ENCODE peak calls at places on chromosomes 7 and 10, in ten cellular contexts. One of them, this sample, is unnamed. For H3K4me1, the result is how much of the 10 kb centered on the place peaks cover.

GRCh38 chr7:98038731-98039130 is 48.7 kb upstream of the OCM2 start:
- DNase-seq in mammary epithelial cell: no peak
- DNase-seq in SJSA1: no peak
- DNase-seq in iPS DF 6.9: no peak
- DNase-seq in HepG2: no peak
- DNase-seq in aorta: no peak
- DNase-seq in upper lobe of left lung: no peak
- DNase-seq in neuronal stem cell: no peak
- DNase-seq in CD8-positive, alpha-beta T cell: no peak
- DNase-seq in psoas muscle: no peak
- DNase-seq in this sample: no peak

GRCh38 chr7:107304636-107305035 is 135.8 kb downstream of the HBP1 start:
- DNase-seq in mammary epithelial cell: no peak
- DNase-seq in SJSA1: no peak
- DNase-seq in iPS DF 6.9: no peak
- DNase-seq in HepG2: no peak
- DNase-seq in aorta: no peak
- DNase-seq in upper lobe of left lung: no peak
- DNase-seq in neuronal stem cell: no peak
- DNase-seq in CD8-positive, alpha-beta T cell: no peak
- DNase-seq in psoas muscle: no peak
- DNase-seq in this sample: no peak

GRCh38 chr7:56091591-56091990 is 1.2 kb downstream of the PHKG1 start:
- DNase-seq in mammary epithelial cell: no peak
- DNase-seq in SJSA1: no peak
- DNase-seq in iPS DF 6.9: no peak
- DNase-seq in HepG2: no peak
- DNase-seq in aorta: peak
- DNase-seq in upper lobe of left lung: no peak
- DNase-seq in neuronal stem cell: no peak
- DNase-seq in CD8-positive, alpha-beta T cell: no peak
- DNase-seq in psoas muscle: peak
- DNase-seq in this sample: no peak

GRCh38 chr7:98105942-98106544 is 619 bp upstream of the LMTK2 start:
- DNase-seq in mammary epithelial cell: peak
- DNase-seq in SJSA1: no peak
- DNase-seq in iPS DF 6.9: no peak
- DNase-seq in HepG2: peak
- DNase-seq in aorta: no peak
- DNase-seq in upper lobe of left lung: no peak
- DNase-seq in neuronal stem cell: no peak
- DNase-seq in CD8-positive, alpha-beta T cell: no peak
- DNase-seq in psoas muscle: no peak
- DNase-seq in this sample: no peak

GRCh38 chr10:98411768-98412167 is 3.2 kb downstream of the PYROXD2 start:
- DNase-seq in mammary epithelial cell: no peak
- DNase-seq in SJSA1: no peak
- DNase-seq in iPS DF 6.9: no peak
- DNase-seq in HepG2: no peak
- DNase-seq in aorta: no peak
- DNase-seq in upper lobe of left lung: no peak
- DNase-seq in neuronal stem cell: no peak
- DNase-seq in CD8-positive, alpha-beta T cell: no peak
- DNase-seq in psoas muscle: no peak
- DNase-seq in this sample: no peak

GRCh38 chr10:74750848-74751274 is 75.5 kb upstream of the KAT6B start:
- DNase-seq in mammary epithelial cell: no peak
- DNase-seq in SJSA1: no peak
- DNase-seq in iPS DF 6.9: no peak
- DNase-seq in HepG2: no peak
- DNase-seq in aorta: no peak
- DNase-seq in upper lobe of left lung: no peak
- DNase-seq in neuronal stem cell: no peak
- DNase-seq in CD8-positive, alpha-beta T cell: no peak
- DNase-seq in psoas muscle: no peak
- DNase-seq in this sample: no peak

GRCh38 chr7:96599288-96599936 is 110.2 kb downstream of the SEM1 start:
- DNase-seq in mammary epithelial cell: no peak
- DNase-seq in SJSA1: no peak
- DNase-seq in iPS DF 6.9: no peak
- DNase-seq in HepG2: no peak
- DNase-seq in aorta: no peak
- DNase-seq in upper lobe of left lung: no peak
- DNase-seq in neuronal stem cell: no peak
- DNase-seq in CD8-positive, alpha-beta T cell: no peak
- DNase-seq in psoas muscle: no peak
- DNase-seq in this sample: no peak

GRCh38 chr7:76224695-76225094 is 23.0 kb downstream of the SRRM3 start:
- DNase-seq in mammary epithelial cell: no peak
- DNase-seq in SJSA1: no peak
- DNase-seq in iPS DF 6.9: no peak
- DNase-seq in HepG2: no peak
- DNase-seq in aorta: no peak
- DNase-seq in upper lobe of left lung: no peak
- DNase-seq in neuronal stem cell: no peak
- DNase-seq in CD8-positive, alpha-beta T cell: no peak
- DNase-seq in psoas muscle: no peak
- DNase-seq in this sample: no peak

GRCh38 chr7:20012100-20012499 is 205.1 kb downstream of the MACC1 start:
- DNase-seq in mammary epithelial cell: no peak
- DNase-seq in SJSA1: no peak
- DNase-seq in iPS DF 6.9: no peak
- DNase-seq in HepG2: no peak
- DNase-seq in aorta: no peak
- DNase-seq in upper lobe of left lung: no peak
- DNase-seq in neuronal stem cell: no peak
- DNase-seq in CD8-positive, alpha-beta T cell: no peak
- DNase-seq in psoas muscle: no peak
- DNase-seq in this sample: no peak

GRCh38 chr10:30366351-30366750 is 17.3 kb upstream of the MTPAP start:
- DNase-seq in mammary epithelial cell: no peak
- DNase-seq in SJSA1: no peak
- DNase-seq in iPS DF 6.9: no peak
- DNase-seq in HepG2: no peak
- DNase-seq in aorta: no peak
- DNase-seq in upper lobe of left lung: no peak
- DNase-seq in neuronal stem cell: no peak
- DNase-seq in CD8-positive, alpha-beta T cell: no peak
- DNase-seq in psoas muscle: no peak
- DNase-seq in this sample: no peak

GRCh38 chr10:117790177-117790576 is 247.6 kb downstream of the EMX2 start:
- DNase-seq in mammary epithelial cell: no peak
- DNase-seq in SJSA1: no peak
- DNase-seq in iPS DF 6.9: no peak
- DNase-seq in HepG2: no peak
- DNase-seq in aorta: no peak
- DNase-seq in upper lobe of left lung: no peak
- DNase-seq in neuronal stem cell: no peak
- DNase-seq in CD8-positive, alpha-beta T cell: no peak
- DNase-seq in psoas muscle: no peak
- DNase-seq in this sample: no peak
- H3K27ac ChIP-seq in mammary epithelial cell: no peak
- H3K27ac ChIP-seq in SJSA1: no peak
- H3K27ac ChIP-seq in iPS DF 6.9: no peak
- H3K27ac ChIP-seq in HepG2: no peak
- H3K27ac ChIP-seq in aorta: no peak
- H3K27ac ChIP-seq in upper lobe of left lung: no peak
- H3K27ac ChIP-seq in neuronal stem cell: no peak
- H3K27ac ChIP-seq in CD8-positive, alpha-beta T cell: no peak
- H3K27ac ChIP-seq in psoas muscle: no peak
- H3K27ac ChIP-seq in this sample: no peak

GRCh38 chr10:80164596-80164995 is 32.1 kb downstream of the PLAC9 start:
- DNase-seq in mammary epithelial cell: no peak
- DNase-seq in SJSA1: no peak
- DNase-seq in iPS DF 6.9: no peak
- DNase-seq in HepG2: no peak
- DNase-seq in aorta: peak
- DNase-seq in upper lobe of left lung: no peak
- DNase-seq in neuronal stem cell: no peak
- DNase-seq in CD8-positive, alpha-beta T cell: no peak
- DNase-seq in psoas muscle: no peak
- DNase-seq in this sample: no peak

GRCh38 chr10:80161321-80162084 is 29.0 kb downstream of the PLAC9 start:
- DNase-seq in mammary epithelial cell: no peak
- DNase-seq in SJSA1: no peak
- DNase-seq in iPS DF 6.9: no peak
- DNase-seq in HepG2: peak
- DNase-seq in aorta: peak
- DNase-seq in upper lobe of left lung: no peak
- DNase-seq in neuronal stem cell: no peak
- DNase-seq in CD8-positive, alpha-beta T cell: no peak
- DNase-seq in psoas muscle: no peak
- DNase-seq in this sample: no peak

GRCh38 chr10:80165173-80165572 is 32.6 kb downstream of the PLAC9 start:
- DNase-seq in mammary epithelial cell: peak
- DNase-seq in SJSA1: no peak
- DNase-seq in iPS DF 6.9: no peak
- DNase-seq in HepG2: no peak
- DNase-seq in aorta: peak
- DNase-seq in upper lobe of left lung: no peak
- DNase-seq in neuronal stem cell: no peak
- DNase-seq in CD8-positive, alpha-beta T cell: no peak
- DNase-seq in psoas muscle: no peak
- DNase-seq in this sample: no peak

GRCh38 chr10:80166581-80167470 is 34.3 kb downstream of the PLAC9 start:
- DNase-seq in mammary epithelial cell: no peak
- DNase-seq in SJSA1: no peak
- DNase-seq in iPS DF 6.9: no peak
- DNase-seq in HepG2: no peak
- DNase-seq in aorta: no peak
- DNase-seq in upper lobe of left lung: no peak
- DNase-seq in neuronal stem cell: no peak
- DNase-seq in CD8-positive, alpha-beta T cell: no peak
- DNase-seq in psoas muscle: no peak
- DNase-seq in this sample: no peak

DNA sequence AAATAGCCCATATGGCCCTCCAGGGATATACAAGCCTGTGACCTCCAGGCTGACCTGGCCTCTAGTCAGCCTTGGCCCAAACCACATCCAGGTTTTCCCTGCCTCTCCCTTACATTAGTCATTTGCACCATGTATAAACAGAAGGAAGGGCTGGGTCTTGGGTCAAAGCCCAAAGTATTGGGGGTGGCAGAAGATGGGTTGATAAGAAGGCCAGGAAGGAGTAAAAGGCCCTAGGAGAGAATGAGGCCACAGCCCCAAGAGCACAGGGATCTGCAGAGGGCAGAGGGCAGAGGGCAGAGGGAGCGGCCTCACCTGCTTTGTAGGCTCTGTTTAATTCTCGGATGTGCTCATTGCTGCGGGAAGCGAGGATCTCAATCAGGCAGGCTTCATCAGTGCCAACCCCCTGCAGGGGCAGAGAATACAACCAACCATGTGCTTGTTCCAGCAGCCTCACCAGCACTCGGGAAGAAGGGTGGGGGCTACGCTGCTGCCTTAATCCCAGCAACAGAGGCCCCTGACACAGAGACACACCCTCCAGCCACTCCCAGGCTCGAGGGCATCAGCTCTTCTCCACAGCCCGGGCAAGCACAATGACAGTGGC is 31.3 kb downstream of the PLAC9 start:
- DNase-seq in mammary epithelial cell: peak
- DNase-seq in SJSA1: peak
- DNase-seq in iPS DF 6.9: no peak
- DNase-seq in HepG2: no peak
- DNase-seq in aorta: peak
- DNase-seq in upper lobe of left lung: no peak
- DNase-seq in neuronal stem cell: peak
- DNase-seq in CD8-positive, alpha-beta T cell: no peak
- DNase-seq in psoas muscle: peak
- DNase-seq in this sample: no peak
- H3K4me1 ChIP-seq in mammary epithelial cell: under half
- H3K4me1 ChIP-seq in SJSA1: half or more
- H3K4me1 ChIP-seq in iPS DF 6.9: under half
- H3K4me1 ChIP-seq in HepG2: under half
- H3K4me1 ChIP-seq in aorta: under half
- H3K4me1 ChIP-seq in upper lobe of left lung: under half
- H3K4me1 ChIP-seq in neuronal stem cell: under half
- H3K4me1 ChIP-seq in CD8-positive, alpha-beta T cell: under half
- H3K4me1 ChIP-seq in psoas muscle: half or more
- H3K4me1 ChIP-seq in this sample: under half

GRCh38 chr10:110168601-110169481 is 38.6 kb upstream of the MXI1 start:
- DNase-seq in mammary epithelial cell: no peak
- DNase-seq in SJSA1: no peak
- DNase-seq in iPS DF 6.9: peak
- DNase-seq in HepG2: peak
- DNase-seq in aorta: no peak
- DNase-seq in upper lobe of left lung: no peak
- DNase-seq in neuronal stem cell: no peak
- DNase-seq in CD8-positive, alpha-beta T cell: no peak
- DNase-seq in psoas muscle: no peak
- DNase-seq in this sample: no peak
- H3K4me3 ChIP-seq in mammary epithelial cell: no peak
- H3K4me3 ChIP-seq in SJSA1: no peak
- H3K4me3 ChIP-seq in iPS DF 6.9: no peak
- H3K4me3 ChIP-seq in HepG2: no peak
- H3K4me3 ChIP-seq in aorta: no peak
- H3K4me3 ChIP-seq in upper lobe of left lung: no peak
- H3K4me3 ChIP-seq in neuronal stem cell: no peak
- H3K4me3 ChIP-seq in CD8-positive, alpha-beta T cell: no peak
- H3K4me3 ChIP-seq in psoas muscle: no peak
- H3K4me3 ChIP-seq in this sample: no peak

GRCh38 chr7:150943453-150943814 is 34.7 kb downstream of the KCNH2 start:
- DNase-seq in mammary epithelial cell: no peak
- DNase-seq in SJSA1: no peak
- DNase-seq in iPS DF 6.9: no peak
- DNase-seq in HepG2: no peak
- DNase-seq in aorta: no peak
- DNase-seq in upper lobe of left lung: no peak
- DNase-seq in neuronal stem cell: no peak
- DNase-seq in CD8-positive, alpha-beta T cell: no peak
- DNase-seq in psoas muscle: no peak
- DNase-seq in this sample: peak
- H3K27ac ChIP-seq in mammary epithelial cell: no peak
- H3K27ac ChIP-seq in SJSA1: no peak
- H3K27ac ChIP-seq in iPS DF 6.9: no peak
- H3K27ac ChIP-seq in HepG2: no peak
- H3K27ac ChIP-seq in aorta: no peak
- H3K27ac ChIP-seq in upper lobe of left lung: no peak
- H3K27ac ChIP-seq in neuronal stem cell: no peak
- H3K27ac ChIP-seq in CD8-positive, alpha-beta T cell: no peak
- H3K27ac ChIP-seq in psoas muscle: no peak
- H3K27ac ChIP-seq in this sample: no peak

GRCh38 chr7:79882916-79883315 is 251.7 kb upstream of the GNAI1 start:
- DNase-seq in mammary epithelial cell: no peak
- DNase-seq in SJSA1: no peak
- DNase-seq in iPS DF 6.9: no peak
- DNase-seq in HepG2: no peak
- DNase-seq in aorta: no peak
- DNase-seq in upper lobe of left lung: no peak
- DNase-seq in neuronal stem cell: no peak
- DNase-seq in CD8-positive, alpha-beta T cell: no peak
- DNase-seq in psoas muscle: no peak
- DNase-seq in this sample: no peak
- H3K4me1 ChIP-seq in mammary epithelial cell: under half
- H3K4me1 ChIP-seq in SJSA1: under half
- H3K4me1 ChIP-seq in iPS DF 6.9: under half
- H3K4me1 ChIP-seq in HepG2: under half
- H3K4me1 ChIP-seq in aorta: under half
- H3K4me1 ChIP-seq in upper lobe of left lung: under half
- H3K4me1 ChIP-seq in neuronal stem cell: under half
- H3K4me1 ChIP-seq in CD8-positive, alpha-beta T cell: under half
- H3K4me1 ChIP-seq in psoas muscle: under half
- H3K4me1 ChIP-seq in this sample: under half

This sample was measured in lower lobe of right lung.